ENCODE peak calls at places on chromosomes 5 and 9, in eight cellular contexts. D, J, E, B, N, G, W and O are unnamed samples.

GRCh38 chr5:73938280-73938937 is 312.4 kb downstream of the ARHGEF28 start:
- DNase-seq in D (no peak), J (peak; percentile 89), E (peak; percentile 94), B (peak; percentile 90), N (no peak), G (no peak), W (peak; percentile 98), O (peak; percentile 99)

GRCh38 chr5:107486489-107486888 is 184.2 kb downstream of the EFNA5 start:
- DNase-seq in D (no peak), J (peak; percentile 92), E (peak; percentile 69), B (no peak), N (no peak), G (no peak), W (peak; percentile 72), O (no peak)

GRCh38 chr9:136011376-136011702 is 50.2 kb upstream of the UBAC1 start:
- DNase-seq in D (no peak), J (no peak), E (no peak), B (no peak), N (peak; percentile 29), G (no peak), W (no peak), O (no peak)

GRCh38 chr5:125348221-125348692 is 601.8 kb upstream of the ZNF608 start:
- DNase-seq in D (peak; percentile 33), J (no peak), E (peak; percentile 72), B (no peak), N (peak; percentile 41), G (no peak), W (no peak), O (peak; percentile 23)

GRCh38 chr5:96595300-96596090 is 66.7 kb upstream of the CAST start:
- DNase-seq in D (no peak), J (peak; percentile 23), E (no peak), B (no peak), N (no peak), G (no peak), W (no peak), O (no peak)

GRCh38 chr5:180070726-180071417 is 687 bp downstream of the RNF130 start:
- DNase-seq in D (no peak), J (peak; percentile 64), E (peak; percentile 62), B (peak; percentile 5), N (no peak), G (no peak), W (peak; percentile 55), O (no peak)

GRCh38 chr9:103713631-103714030 is 380.5 kb upstream of the SMC2 start:
- DNase-seq in D (no peak), J (no peak), E (peak; percentile 28), B (no peak), N (no peak), G (no peak), W (no peak), O (no peak)

GRCh38 chr5:146778795-146779579 is 99.6 kb downstream of the PPP2R2B start:
- DNase-seq in D (no peak), J (no peak), E (no peak), B (no peak), N (no peak), G (no peak), W (no peak), O (no peak)

GRCh38 chr5:134510970-134511795 is 14.3 kb upstream of the JADE2 start:
- DNase-seq in D (no peak), J (peak; percentile 79), E (peak; percentile 43), B (no peak), N (no peak), G (no peak), W (peak; percentile 90), O (no peak)

GRCh38 chr9:100440071-100440470 is 13.1 kb downstream of the MSANTD3 start:
- DNase-seq in D (peak; percentile 27), J (peak; percentile 10), E (peak; percentile 47), B (no peak), N (no peak), G (no peak), W (no peak), O (no peak)

GRCh38 chr9:73132034-73132776 is 19.5 kb upstream of the ANXA1 start:
- DNase-seq in D (peak; percentile 55), J (peak; percentile 97), E (peak; percentile 91), B (no peak), N (peak; percentile 32), G (peak; percentile 45), W (peak; percentile 76), O (peak; percentile 73)

GRCh38 chr5:179319741-179320281 is 25.4 kb downstream of the ADAMTS2 start:
- DNase-seq in D (peak; percentile 45), J (no peak), E (peak; percentile 63), B (no peak), N (peak; percentile 65), G (no peak), W (no peak), O (no peak)

GRCh38 chr5:109921735-109922395 is 232.1 kb downstream of the MAN2A1 start:
- DNase-seq in D (no peak), J (no peak), E (no peak), B (no peak), N (no peak), G (peak; percentile 56), W (no peak), O (no peak)

GRCh38 chr5:127785098-127785927 is 82.1 kb downstream of the CCDC192 start:
- DNase-seq in D (no peak), J (peak; percentile 89), E (peak; percentile 86), B (peak; percentile 51), N (no peak), G (no peak), W (no peak), O (peak; percentile 91)

GRCh38 chr5:35134278-35135030 is 86.7 kb upstream of the AGXT2 start:
- DNase-seq in D (no peak), J (no peak), E (no peak), B (no peak), N (no peak), G (no peak), W (no peak), O (no peak)

GRCh38 chr5:1246711-1247431 is 21.7 kb downstream of the SLC6A18 start:
- DNase-seq in D (peak; percentile 24), J (peak; percentile 24), E (peak; percentile 33), B (no peak), N (peak; percentile 95), G (peak; percentile 5), W (no peak), O (no peak)

GRCh38 chr9:76912631-76913275 is 6.8 kb upstream of the PRUNE2 start:
- DNase-seq in D (no peak), J (peak; percentile 35), E (peak; percentile 63), B (no peak), N (no peak), G (no peak), W (peak; percentile 38), O (peak; percentile 27)

GRCh38 chr9:129751841-129752801 is 721 bp downstream of the PTGES start:
- DNase-seq in D (no peak), J (peak; percentile 88), E (no peak), B (no peak), N (no peak), G (no peak), W (peak; percentile 90), O (no peak)

DNA sequence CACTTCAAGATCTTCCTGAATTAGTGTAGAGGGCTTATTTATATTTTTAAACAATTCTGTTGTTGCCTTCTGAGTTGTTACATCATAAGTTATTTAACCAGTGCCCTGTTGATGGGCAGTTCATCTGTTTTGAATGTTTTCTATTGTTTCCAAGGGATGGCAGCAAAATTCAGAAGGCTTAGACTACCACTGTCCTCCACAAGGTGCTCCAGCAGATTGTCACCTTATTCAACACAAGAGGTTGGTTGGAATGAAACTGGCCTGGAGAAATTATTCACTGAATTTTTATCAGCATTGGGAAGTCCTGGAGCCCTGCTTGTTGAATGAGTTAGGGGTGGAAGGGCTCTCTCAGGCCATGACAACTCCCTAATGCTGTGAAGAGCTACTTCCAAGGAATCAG is 1.3 kb upstream of the KLHL9 start:
- DNase-seq in D (no peak), J (no peak), E (no peak), B (no peak), N (no peak), G (no peak), W (no peak), O (no peak)
- TF ChIP-seq CTCF in D (no peak), J (no peak), E (no peak), B (no peak), N (no peak), G (no peak), W (no peak), O (no peak)

DNA sequence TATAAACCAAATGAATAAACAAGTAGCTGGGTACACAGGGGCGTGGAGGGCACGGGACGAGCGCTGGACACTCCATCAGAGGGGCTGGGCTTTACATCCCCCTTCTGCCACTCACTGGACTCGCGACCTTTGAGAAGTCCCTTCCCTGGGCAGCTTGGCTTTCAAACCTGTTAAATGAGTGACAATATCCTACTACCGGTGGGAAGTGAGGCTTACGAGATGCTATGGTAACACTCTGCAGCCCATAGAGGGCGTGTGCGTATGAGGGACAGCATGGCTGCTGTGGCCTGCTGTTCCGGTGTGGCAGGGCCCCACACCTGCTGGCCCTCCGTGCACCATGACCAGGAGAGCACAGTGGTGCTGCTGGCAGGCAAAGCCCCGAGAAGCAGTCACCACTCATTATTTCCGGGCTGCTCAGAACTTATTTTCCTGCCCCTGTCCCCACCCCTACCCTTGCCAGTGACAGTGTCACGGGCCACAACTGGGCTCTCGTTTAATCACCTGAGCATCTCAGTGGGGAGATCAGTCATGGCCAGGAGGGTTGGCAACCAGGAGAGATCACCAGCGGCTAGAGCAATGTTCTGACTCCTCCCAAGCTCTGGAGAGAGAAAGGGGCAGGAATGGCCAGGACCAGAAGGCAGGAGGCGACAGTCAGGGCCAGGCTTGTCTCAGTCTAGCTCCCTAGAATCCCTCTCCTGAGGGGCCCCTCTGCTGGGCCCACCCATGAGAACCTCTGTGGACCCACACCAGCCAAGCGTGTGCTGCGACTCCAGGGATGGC is 10.5 kb downstream of the CLTB start:
- DNase-seq in D (no peak), J (no peak), E (no peak), B (no peak), N (no peak), G (no peak), W (peak; percentile 25), O (no peak)
- TF ChIP-seq CTCF in D (no peak), J (no peak), E (no peak), B (no peak), N (peak; percentile 7), G (no peak), W (no peak), O (no peak)

GRCh38 chr9:120862452-120862851 is 14.5 kb downstream of the PHF19 start:
- DNase-seq in D (no peak), J (no peak), E (no peak), B (no peak), N (no peak), G (no peak), W (no peak), O (no peak)
- TF ChIP-seq CTCF in D (no peak), J (no peak), E (no peak), B (no peak), N (no peak), G (no peak), W (no peak), O (no peak)

DNA sequence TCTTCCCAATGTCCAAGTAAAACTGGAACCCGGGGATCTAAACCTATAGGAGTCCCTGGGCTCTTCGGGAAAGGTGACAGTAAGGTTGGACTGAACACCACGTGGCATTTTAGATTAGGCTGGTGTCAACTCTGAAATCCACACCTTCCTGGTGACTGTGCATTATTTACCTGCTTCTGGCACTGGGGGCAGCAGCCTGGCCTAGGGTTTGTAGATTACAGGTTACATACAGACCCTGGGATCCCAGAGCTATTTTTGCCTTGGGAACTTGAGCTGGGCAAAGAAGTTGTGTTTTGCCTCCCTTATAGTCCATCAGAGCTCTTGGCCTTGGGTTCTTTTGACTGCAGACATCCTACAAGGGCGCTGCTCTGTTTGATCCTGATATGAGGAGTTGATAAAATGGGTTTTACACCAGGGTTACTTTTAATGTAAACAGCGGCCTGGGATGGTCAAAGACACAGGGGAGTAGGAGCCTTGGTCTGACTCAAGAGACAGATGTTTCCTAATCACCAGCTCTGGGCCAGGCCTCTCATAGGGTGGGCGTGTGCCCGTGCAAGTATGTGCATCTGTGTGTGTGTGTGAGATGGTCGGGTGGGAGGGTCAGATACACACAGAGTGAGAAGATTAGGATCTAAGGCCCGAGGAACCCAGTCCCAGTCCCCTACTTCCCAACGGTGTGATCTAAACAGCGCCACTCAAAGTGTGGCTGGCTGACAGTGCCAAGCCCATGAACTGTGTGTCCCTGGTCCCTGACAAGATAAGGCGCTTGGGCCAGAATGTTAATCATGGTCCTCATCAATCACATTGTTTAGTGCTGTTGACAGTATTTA is 173.4 kb downstream of the DAB2IP start:
- DNase-seq in D (no peak), J (no peak), E (no peak), B (no peak), N (no peak), G (no peak), W (no peak), O (no peak)
- TF ChIP-seq CTCF in D (no peak), J (no peak), E (no peak), B (no peak), N (no peak), G (no peak), W (no peak), O (no peak)